ENCODE peak calls at places on chromosomes 6 and 20, in four cellular contexts. One of them, this sample, is unnamed. For H4K20me1, the result is how much of the 10 kb centered on the place peaks cover.

GRCh38 chr6:124961784-124962611 is at the start of gene RNF217:
- DNase-seq in GM12878: no peak
- DNase-seq in neural progenitor cell: peak
- DNase-seq in HepG2: no peak
- DNase-seq in this sample: peak

GRCh38 chr20:52001999-52002666 is 189.4 kb downstream of the ZFP64 start:
- DNase-seq in neural progenitor cell: no peak
- DNase-seq in GM12878: no peak
- DNase-seq in HepG2: peak
- DNase-seq in this sample: no peak

GRCh38 chr20:11895832-11896484 is 21.7 kb upstream of the BTBD3 start:
- DNase-seq in neural progenitor cell: no peak
- DNase-seq in GM12878: no peak
- DNase-seq in HepG2: no peak
- DNase-seq in this sample: no peak

GRCh38 chr20:13995841-13996240 is 525 bp downstream of the MACROD2 start:
- DNase-seq in GM12878: no peak
- DNase-seq in neural progenitor cell: peak
- DNase-seq in HepG2: no peak
- DNase-seq in this sample: peak

GRCh38 chr20:47749367-47749766 is 35.9 kb downstream of the SULF2 start:
- DNase-seq in HepG2: no peak
- DNase-seq in GM12878: no peak
- DNase-seq in neural progenitor cell: no peak
- DNase-seq in this sample: no peak

GRCh38 chr6:34145161-34146020 is 496 bp downstream of the GRM4 start:
- DNase-seq in GM12878: no peak
- DNase-seq in HepG2: no peak
- DNase-seq in neural progenitor cell: peak
- DNase-seq in this sample: peak

GRCh38 chr20:63321148-63321831 is 28.3 kb downstream of the COL20A1 start:
- DNase-seq in neural progenitor cell: no peak
- DNase-seq in HepG2: no peak
- DNase-seq in GM12878: no peak
- DNase-seq in this sample: no peak

GRCh38 chr6:45072014-45072413 is 256.1 kb upstream of the RUNX2 start:
- DNase-seq in HepG2: no peak
- DNase-seq in neural progenitor cell: no peak
- DNase-seq in GM12878: no peak
- DNase-seq in this sample: no peak

GRCh38 chr20:34583524-34583923 is 25.0 kb downstream of the MAP1LC3A start:
- DNase-seq in GM12878: no peak
- DNase-seq in HepG2: no peak
- DNase-seq in neural progenitor cell: no peak
- DNase-seq in this sample: no peak

GRCh38 chr20:37383229-37383989 is 37.5 kb downstream of the SRC start:
- DNase-seq in neural progenitor cell: no peak
- DNase-seq in HepG2: no peak
- DNase-seq in GM12878: no peak
- DNase-seq in this sample: peak

GRCh38 chr6:16764188-16764950 is 3.1 kb upstream of the ATXN1 start:
- DNase-seq in neural progenitor cell: no peak
- DNase-seq in GM12878: no peak
- DNase-seq in HepG2: peak
- DNase-seq in this sample: peak

GRCh38 chr20:35578469-35578868 is 36.6 kb downstream of the ERGIC3 start:
- DNase-seq in neural progenitor cell: no peak
- DNase-seq in GM12878: no peak
- DNase-seq in HepG2: peak
- DNase-seq in this sample: no peak

GRCh38 chr6:24923885-24924401 is 11.8 kb downstream of the RIPOR2 start:
- DNase-seq in GM12878: no peak
- DNase-seq in neural progenitor cell: peak
- DNase-seq in HepG2: no peak
- DNase-seq in this sample: no peak

GRCh38 chr6:129419324-129419723 is 290.7 kb downstream of the ARHGAP18 start:
- DNase-seq in neural progenitor cell: no peak
- DNase-seq in HepG2: no peak
- DNase-seq in GM12878: no peak
- DNase-seq in this sample: no peak

GRCh38 chr6:26033942-26034354 is 53.3 kb upstream of the HFE start:
- DNase-seq in neural progenitor cell: peak
- DNase-seq in GM12878: no peak
- DNase-seq in HepG2: no peak
- DNase-seq in this sample: no peak

GRCh38 chr6:140460267-140460666 is 1085.8 kb upstream of the CITED2 start:
- DNase-seq in HepG2: no peak
- DNase-seq in neural progenitor cell: no peak
- DNase-seq in GM12878: no peak
- DNase-seq in this sample: no peak

GRCh38 chr20:53032021-53033001 is 60.2 kb downstream of the TSHZ2 start:
- DNase-seq in neural progenitor cell: no peak
- DNase-seq in HepG2: no peak
- DNase-seq in GM12878: no peak
- DNase-seq in this sample: peak

GRCh38 chr6:56143796-56144195 is 103.6 kb downstream of the COL21A1 start:
- DNase-seq in neural progenitor cell: no peak
- DNase-seq in GM12878: no peak
- DNase-seq in HepG2: no peak
- DNase-seq in this sample: no peak

GRCh38 chr6:116417661-116418060 is 43.5 kb upstream of the CALHM6 start:
- DNase-seq in neural progenitor cell: no peak
- DNase-seq in GM12878: no peak
- DNase-seq in HepG2: no peak
- DNase-seq in this sample: no peak

GRCh38 chr20:58719971-58720371 is 27.4 kb downstream of the NPEPL1 start:
- DNase-seq in neural progenitor cell: no peak
- DNase-seq in GM12878: no peak
- DNase-seq in HepG2: no peak
- DNase-seq in this sample: no peak

GRCh38 chr20:32431457-32431856 is 73.3 kb downstream of the ASXL1 start:
- DNase-seq in GM12878: no peak
- DNase-seq in neural progenitor cell: no peak
- DNase-seq in HepG2: no peak
- DNase-seq in this sample: no peak
- TF ChIP-seq EZH2 in GM12878: no peak
- TF ChIP-seq EZH2 in neural progenitor cell: no peak
- TF ChIP-seq EZH2 in HepG2: no peak
- TF ChIP-seq EZH2 in this sample: no peak

GRCh38 chr6:32979720-32980487 is 11.5 kb downstream of the BRD2 start:
- DNase-seq in GM12878: no peak
- DNase-seq in HepG2: no peak
- DNase-seq in neural progenitor cell: no peak
- DNase-seq in this sample: no peak
- H4K20me1 ChIP-seq in GM12878: under half
- H4K20me1 ChIP-seq in HepG2: half or more
- H4K20me1 ChIP-seq in neural progenitor cell: half or more
- H4K20me1 ChIP-seq in this sample: under half

GRCh38 chr6:136158971-136159370 is 91.1 kb downstream of the MTFR2 start:
- DNase-seq in neural progenitor cell: no peak
- DNase-seq in GM12878: no peak
- DNase-seq in HepG2: no peak
- DNase-seq in this sample: no peak

GRCh38 chr6:136163260-136163659 is 86.9 kb downstream of the MTFR2 start:
- DNase-seq in GM12878: no peak
- DNase-seq in HepG2: no peak
- DNase-seq in neural progenitor cell: no peak
- DNase-seq in this sample: no peak

GRCh38 chr6:136158398-136158797 is 91.7 kb downstream of the MTFR2 start:
- DNase-seq in neural progenitor cell: no peak
- DNase-seq in HepG2: no peak
- DNase-seq in GM12878: no peak
- DNase-seq in this sample: no peak

GRCh38 chr6:136161950-136162349 is 88.2 kb downstream of the MTFR2 start:
- DNase-seq in neural progenitor cell: no peak
- DNase-seq in HepG2: no peak
- DNase-seq in GM12878: no peak
- DNase-seq in this sample: no peak

DNA sequence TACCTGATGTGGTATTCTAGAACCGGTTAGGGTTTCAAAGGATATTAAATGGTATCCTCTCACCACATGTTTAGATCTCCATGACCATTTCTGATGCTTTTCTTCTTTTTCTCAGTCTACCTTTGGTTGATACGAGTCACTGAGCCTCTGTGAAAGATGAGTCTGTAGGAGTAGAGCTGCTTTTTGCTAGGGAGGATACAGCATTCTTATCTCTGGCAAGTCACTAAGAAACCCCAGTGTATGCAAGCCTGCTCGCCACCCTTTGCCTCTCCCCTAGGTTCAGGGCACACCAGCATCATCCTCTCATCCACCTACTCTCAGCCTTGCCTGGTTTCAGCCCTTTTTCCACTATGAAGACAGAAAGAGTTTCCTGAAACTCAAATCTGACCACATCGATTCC is 89.9 kb downstream of the MTFR2 start:
- DNase-seq in neural progenitor cell: no peak
- DNase-seq in GM12878: no peak
- DNase-seq in HepG2: no peak
- DNase-seq in this sample: no peak
- TF ChIP-seq EZH2 in neural progenitor cell: no peak
- TF ChIP-seq EZH2 in GM12878: no peak
- TF ChIP-seq EZH2 in HepG2: no peak
- TF ChIP-seq EZH2 in this sample: no peak

GRCh38 chr6:117685359-117685758 is 10.1 kb downstream of the NUS1 start:
- DNase-seq in HepG2: no peak
- DNase-seq in neural progenitor cell: no peak
- DNase-seq in GM12878: no peak
- DNase-seq in this sample: no peak
- H4K20me1 ChIP-seq in HepG2: half or more
- H4K20me1 ChIP-seq in neural progenitor cell: under half
- H4K20me1 ChIP-seq in GM12878: under half
- H4K20me1 ChIP-seq in this sample: under half

GRCh38 chr6:145349950-145350510 is 385.3 kb downstream of the EPM2A start:
- DNase-seq in GM12878: peak
- DNase-seq in HepG2: no peak
- DNase-seq in neural progenitor cell: no peak
- DNase-seq in this sample: no peak

GRCh38 chr6:145347256-145347655 is 388.1 kb downstream of the EPM2A start:
- DNase-seq in neural progenitor cell: no peak
- DNase-seq in HepG2: no peak
- DNase-seq in GM12878: no peak
- DNase-seq in this sample: no peak

GRCh38 chr6:145350928-145351327 is 384.4 kb downstream of the EPM2A start:
- DNase-seq in HepG2: no peak
- DNase-seq in GM12878: no peak
- DNase-seq in neural progenitor cell: no peak
- DNase-seq in this sample: no peak

GRCh38 chr6:145352382-145353080 is 382.8 kb downstream of the EPM2A start:
- DNase-seq in HepG2: no peak
- DNase-seq in neural progenitor cell: no peak
- DNase-seq in GM12878: no peak
- DNase-seq in this sample: no peak
- TF ChIP-seq EZH2 in HepG2: no peak
- TF ChIP-seq EZH2 in neural progenitor cell: no peak
- TF ChIP-seq EZH2 in GM12878: no peak
- TF ChIP-seq EZH2 in this sample: no peak

DNA sequence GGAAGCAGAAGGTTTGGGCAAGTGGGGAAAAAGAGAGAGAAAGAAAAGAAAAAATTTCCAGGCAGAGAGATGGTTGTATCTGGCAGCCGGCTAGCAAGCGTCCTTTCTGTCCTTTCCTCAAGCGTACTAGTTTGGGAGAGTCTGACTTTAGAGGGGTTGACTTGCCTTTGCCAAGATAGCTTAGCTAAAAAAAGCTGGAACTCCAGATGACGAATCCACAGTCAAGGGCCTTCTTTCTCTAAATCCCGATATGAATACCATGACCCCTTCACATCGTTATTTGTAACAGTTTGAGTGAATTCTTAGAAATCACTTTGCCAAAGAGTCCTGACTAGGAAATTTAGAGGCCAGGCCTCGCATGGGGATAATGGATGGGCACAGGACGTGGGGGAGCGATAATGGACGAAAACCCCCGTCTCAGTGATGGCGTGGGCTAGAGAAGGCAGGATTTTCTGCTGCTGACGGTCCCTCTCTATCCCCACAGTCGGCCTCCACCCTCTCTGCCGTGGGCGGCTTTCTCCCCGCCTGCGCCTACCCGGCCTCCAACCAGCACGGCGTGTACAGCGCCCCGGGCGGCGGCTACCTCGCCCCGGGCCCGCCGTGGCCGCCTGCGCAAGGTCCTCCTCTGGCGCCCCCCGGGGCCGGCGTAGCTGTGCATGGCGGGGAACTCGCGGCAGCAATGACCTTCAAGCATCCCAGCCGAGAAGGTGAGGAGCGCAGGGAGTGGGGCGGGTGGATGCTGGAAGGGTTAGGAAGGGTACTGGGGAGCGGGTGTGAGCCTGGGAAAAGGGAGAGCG is 3.5 kb downstream of the PAX1 start:
- DNase-seq in HepG2: no peak
- DNase-seq in neural progenitor cell: no peak
- DNase-seq in GM12878: no peak
- DNase-seq in this sample: no peak
- H4K20me1 ChIP-seq in HepG2: under half
- H4K20me1 ChIP-seq in neural progenitor cell: half or more
- H4K20me1 ChIP-seq in GM12878: under half
- H4K20me1 ChIP-seq in this sample: under half

DNA sequence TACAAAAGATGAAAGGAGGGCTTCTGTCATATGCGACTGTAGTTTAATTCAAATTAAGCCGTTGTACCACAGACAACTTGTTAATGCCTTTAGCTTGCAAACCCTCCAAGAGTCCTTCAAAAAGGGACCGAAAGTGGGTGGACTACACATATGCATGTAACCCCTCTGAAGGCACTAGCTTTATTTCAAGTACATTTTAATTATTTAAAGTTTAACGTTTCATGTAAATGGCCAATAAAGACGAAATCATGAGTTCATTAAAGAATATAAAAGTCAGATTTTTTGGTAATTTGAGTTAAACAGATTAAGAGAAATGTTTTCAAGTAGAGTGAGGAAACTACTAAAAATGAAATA is 12.8 kb downstream of the PRDM13 start:
- DNase-seq in neural progenitor cell: no peak
- DNase-seq in GM12878: no peak
- DNase-seq in HepG2: no peak
- DNase-seq in this sample: no peak
- TF ChIP-seq EZH2 in neural progenitor cell: peak
- TF ChIP-seq EZH2 in GM12878: no peak
- TF ChIP-seq EZH2 in HepG2: no peak
- TF ChIP-seq EZH2 in this sample: no peak

DNA sequence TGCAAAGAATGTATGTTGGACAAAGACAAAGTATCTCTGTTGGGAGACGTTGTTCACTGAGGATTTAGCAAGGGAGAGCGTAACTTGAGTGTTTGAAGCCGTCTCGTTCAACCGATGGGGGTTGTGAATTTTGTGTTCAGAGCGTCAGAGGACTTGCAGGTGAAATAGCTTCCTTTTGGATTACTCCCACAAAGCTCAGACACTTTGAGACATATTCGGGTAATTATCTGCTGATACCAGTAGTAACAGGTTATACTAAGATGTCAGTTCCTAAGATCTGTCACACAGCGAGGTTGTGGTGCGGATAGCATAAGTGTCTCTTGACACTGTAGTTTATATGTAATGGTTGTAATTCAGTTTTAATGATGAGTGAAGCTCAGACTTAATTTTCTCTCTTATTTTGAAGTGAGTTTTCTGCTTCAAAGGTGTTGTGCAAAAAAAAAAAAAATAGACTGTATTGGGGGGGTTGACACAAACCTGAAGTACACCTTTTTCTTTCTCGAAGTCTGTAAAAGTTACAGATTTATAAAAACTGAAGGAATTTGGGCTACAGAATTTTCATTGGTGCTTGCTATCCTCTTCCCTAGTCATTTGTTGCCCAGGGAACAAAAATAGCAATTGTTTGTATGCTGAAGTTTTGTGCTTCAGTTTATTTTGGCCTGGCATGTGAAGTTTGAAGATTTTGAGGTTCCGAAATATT is 1.7 kb downstream of the ASXL1 start:
- DNase-seq in neural progenitor cell: peak
- DNase-seq in HepG2: no peak
- DNase-seq in GM12878: no peak
- DNase-seq in this sample: peak
- H4K20me1 ChIP-seq in neural progenitor cell: half or more
- H4K20me1 ChIP-seq in HepG2: half or more
- H4K20me1 ChIP-seq in GM12878: under half
- H4K20me1 ChIP-seq in this sample: under half

This sample was measured in mammary epithelial cell.